ENCODE peak calls at places on chromosome 5, in four cellular contexts. L, P, Z and G are unnamed samples.

GRCh38 chr5:39100851-39101396 is 26.7 kb upstream of the RICTOR start:
- DNase-seq in L (peak), P (peak), Z (no peak), G (no peak)

GRCh38 chr5:627840-628239 is 15.7 kb downstream of the CEP72 start:
- DNase-seq in L (no peak), P (no peak), Z (no peak), G (no peak)

GRCh38 chr5:149240354-149240998 is 31.2 kb upstream of the AFAP1L1 start:
- DNase-seq in L (no peak), P (no peak), Z (no peak), G (no peak)

GRCh38 chr5:14794600-14795230 is 76.9 kb downstream of the ANKH start:
- DNase-seq in L (no peak), P (no peak), Z (no peak), G (no peak)

GRCh38 chr5:98328015-98328414 is 445.4 kb upstream of the RGMB start:
- DNase-seq in L (no peak), P (no peak), Z (no peak), G (no peak)

GRCh38 chr5:142323480-142324376 is 1.1 kb downstream of the SPRY4 start:
- DNase-seq in L (no peak), P (peak), Z (peak), G (no peak)

GRCh38 chr5:177495243-177496060 is 2.0 kb downstream of the PDLIM7 start:
- DNase-seq in L (peak), P (no peak), Z (peak), G (no peak)

GRCh38 chr5:61409568-61409967 is 77.5 kb downstream of the ZSWIM6 start:
- DNase-seq in L (peak), P (peak), Z (peak), G (no peak)

GRCh38 chr5:115551415-115551814 is 6.8 kb upstream of the FEM1C start:
- DNase-seq in L (no peak), P (no peak), Z (no peak), G (no peak)

GRCh38 chr5:172773481-172774469 is 2.8 kb upstream of the DUSP1 start:
- DNase-seq in L (no peak), P (no peak), Z (no peak), G (no peak)

GRCh38 chr5:65742565-65743231 is 20.7 kb downstream of the NLN start:
- DNase-seq in L (peak), P (peak), Z (peak), G (peak)

GRCh38 chr5:7857361-7857760 is 6.4 kb upstream of the CFAP90 start:
- DNase-seq in L (no peak), P (no peak), Z (no peak), G (no peak)

GRCh38 chr5:142686968-142687367 is 1.1 kb upstream of the FGF1 start:
- DNase-seq in L (no peak), P (no peak), Z (no peak), G (no peak)

GRCh38 chr5:173204185-173204979 is 30.6 kb downstream of the NKX2-5 start:
- DNase-seq in L (peak), P (no peak), Z (no peak), G (no peak)

GRCh38 chr5:39717186-39717897 is 292.6 kb upstream of the DAB2 start:
- DNase-seq in L (no peak), P (no peak), Z (no peak), G (no peak)

GRCh38 chr5:169251685-169252084 is 49.3 kb downstream of the SLIT3 start:
- DNase-seq in L (no peak), P (no peak), Z (peak), G (no peak)

GRCh38 chr5:62695274-62695673 is 116.7 kb downstream of the LRRC70 start:
- DNase-seq in L (no peak), P (no peak), Z (no peak), G (no peak)

GRCh38 chr5:127428748-127429147 is 88.7 kb upstream of the PRRC1 start:
- DNase-seq in L (peak), P (no peak), Z (no peak), G (no peak)
- TF ChIP-seq PBX3 in L (no peak), P (no peak), Z (no peak), G (no peak)

GRCh38 chr5:16568875-16569580 is 47.8 kb downstream of the RETREG1 start:
- DNase-seq in L (no peak), P (no peak), Z (peak), G (no peak)
- TF ChIP-seq PBX3 in L (no peak), P (no peak), Z (peak), G (no peak)

DNA sequence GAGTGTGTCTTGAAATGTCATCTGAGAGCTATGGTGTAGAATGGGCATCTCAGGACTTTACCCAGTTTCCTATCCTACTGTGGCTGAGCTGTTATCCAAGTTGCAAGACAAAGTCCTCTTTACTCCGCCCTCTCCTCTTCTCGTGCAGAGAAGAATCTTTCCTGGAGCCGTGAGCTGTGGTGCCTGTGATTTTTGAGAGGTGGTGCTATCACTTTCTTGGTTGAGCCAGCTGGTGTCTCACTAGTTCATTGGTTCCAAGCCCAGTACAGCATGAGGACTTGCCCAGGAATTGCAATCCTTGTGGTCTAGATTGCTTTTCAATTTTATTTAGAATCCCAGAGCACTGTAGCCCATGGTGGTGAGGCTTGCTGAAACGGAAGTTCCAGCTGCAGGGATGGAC is 2300.3 kb downstream of the MAT2B start:
- DNase-seq in L (no peak), P (no peak), Z (no peak), G (no peak)
- TF ChIP-seq PBX3 in L (no peak), P (no peak), Z (no peak), G (no peak)

DNA sequence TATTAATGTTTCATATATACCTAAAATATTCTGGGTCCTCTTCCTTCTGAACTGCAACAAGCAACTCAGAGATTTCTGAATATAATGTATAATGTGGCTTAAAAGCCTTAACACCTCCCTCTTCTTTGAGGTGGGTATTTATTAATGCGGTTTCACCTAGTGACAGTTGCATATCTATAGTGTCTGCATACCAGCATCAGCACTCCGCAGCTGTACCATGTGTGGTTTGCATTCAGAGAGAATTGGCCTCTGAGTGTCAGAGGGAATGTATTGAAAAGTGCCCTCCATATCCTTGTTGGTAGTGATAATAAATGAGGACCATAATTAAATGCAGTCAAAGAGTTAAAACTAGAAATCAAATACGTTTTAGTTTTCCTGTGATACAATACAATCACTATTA is 256.6 kb upstream of the ARRDC3 start:
- DNase-seq in L (no peak), P (no peak), Z (no peak), G (no peak)
- TF ChIP-seq PBX3 in L (no peak), P (no peak), Z (no peak), G (no peak)

GRCh38 chr5:109656829-109657228 is 32.9 kb upstream of the MAN2A1 start:
- DNase-seq in L (no peak), P (no peak), Z (no peak), G (no peak)

GRCh38 chr5:109653042-109653441 is 36.7 kb upstream of the MAN2A1 start:
- DNase-seq in L (no peak), P (no peak), Z (no peak), G (no peak)

GRCh38 chr5:109654455-109654854 is 35.3 kb upstream of the MAN2A1 start:
- DNase-seq in L (no peak), P (no peak), Z (no peak), G (no peak)

GRCh38 chr5:109653840-109654239 is 35.9 kb upstream of the MAN2A1 start:
- DNase-seq in L (no peak), P (no peak), Z (no peak), G (no peak)

DNA sequence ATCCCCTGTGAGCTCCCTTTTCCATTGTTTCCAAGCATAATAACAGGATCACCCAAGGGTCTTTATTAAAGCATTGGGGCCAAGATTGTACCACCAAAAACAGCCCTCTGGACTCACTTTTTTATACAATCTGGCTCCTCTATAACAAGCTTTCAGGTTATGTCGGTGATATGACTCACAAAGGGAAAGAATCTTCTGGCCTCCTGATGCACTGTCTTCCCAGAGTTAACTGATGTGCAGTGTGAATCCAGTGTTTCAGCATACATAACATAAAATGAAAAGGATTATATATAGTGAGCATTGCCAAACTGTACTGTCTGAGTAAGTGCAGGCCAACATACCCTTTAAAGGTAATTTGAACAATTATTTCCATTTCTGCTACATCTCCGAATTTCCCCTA is 33.9 kb upstream of the MAN2A1 start:
- DNase-seq in L (no peak), P (no peak), Z (no peak), G (no peak)
- TF ChIP-seq PBX3 in L (no peak), P (no peak), Z (peak), G (no peak)

GRCh38 chr5:6633469-6634326 is 458 bp downstream of the SRD5A1 start:
- DNase-seq in L (no peak), P (peak), Z (peak), G (no peak)
- TF ChIP-seq PBX3 in L (no peak), P (no peak), Z (no peak), G (no peak)